ENCODE peak calls at places on chromosomes 13 and 19, in seven cellular contexts. One of them, this sample, is unnamed.

GRCh38 chr19:58569943-58570670 is 3.0 kb downstream of the MZF1 start:
- DNase-seq in fibroblast of lung: no peak
- DNase-seq in A549: no peak
- DNase-seq in fibroblast of the aortic adventitia: no peak
- DNase-seq in HepG2: no peak
- DNase-seq in HFFc6: no peak
- DNase-seq in nephron progenitor cell: no peak
- DNase-seq in this sample: peak

GRCh38 chr19:48195106-48195830 is 24.8 kb downstream of the ZSWIM9 start:
- DNase-seq in fibroblast of lung: no peak
- DNase-seq in A549: no peak
- DNase-seq in fibroblast of the aortic adventitia: no peak
- DNase-seq in HepG2: no peak
- DNase-seq in HFFc6: no peak
- DNase-seq in nephron progenitor cell: no peak
- DNase-seq in this sample: no peak

GRCh38 chr19:33559996-33560395 is 38.4 kb upstream of the PEPD start:
- DNase-seq in fibroblast of lung: no peak
- DNase-seq in A549: no peak
- DNase-seq in fibroblast of the aortic adventitia: no peak
- DNase-seq in HepG2: no peak
- DNase-seq in HFFc6: no peak
- DNase-seq in nephron progenitor cell: no peak
- DNase-seq in this sample: no peak

GRCh38 chr13:46804391-46804815 is 7.4 kb upstream of the ESD start:
- DNase-seq in fibroblast of lung: peak
- DNase-seq in A549: peak
- DNase-seq in fibroblast of the aortic adventitia: peak
- DNase-seq in HepG2: peak
- DNase-seq in HFFc6: peak
- DNase-seq in nephron progenitor cell: no peak
- DNase-seq in this sample: no peak

GRCh38 chr13:114136576-114136975 is 4.2 kb upstream of the RASA3 start:
- DNase-seq in fibroblast of lung: no peak
- DNase-seq in A549: no peak
- DNase-seq in fibroblast of the aortic adventitia: no peak
- DNase-seq in HepG2: no peak
- DNase-seq in HFFc6: no peak
- DNase-seq in nephron progenitor cell: no peak
- DNase-seq in this sample: no peak

GRCh38 chr13:71412231-71412630 is 454.8 kb downstream of the DACH1 start:
- DNase-seq in fibroblast of lung: peak
- DNase-seq in A549: no peak
- DNase-seq in fibroblast of the aortic adventitia: no peak
- DNase-seq in HepG2: no peak
- DNase-seq in HFFc6: no peak
- DNase-seq in nephron progenitor cell: no peak
- DNase-seq in this sample: no peak

GRCh38 chr19:11293468-11294389 is 2.2 kb upstream of the TSPAN16 start:
- DNase-seq in fibroblast of lung: peak
- DNase-seq in A549: peak
- DNase-seq in fibroblast of the aortic adventitia: peak
- DNase-seq in HepG2: peak
- DNase-seq in HFFc6: peak
- DNase-seq in nephron progenitor cell: peak
- DNase-seq in this sample: peak

GRCh38 chr19:18428173-18428836 is 9.1 kb downstream of the SSBP4 start:
- DNase-seq in fibroblast of lung: no peak
- DNase-seq in A549: no peak
- DNase-seq in fibroblast of the aortic adventitia: no peak
- DNase-seq in HepG2: no peak
- DNase-seq in HFFc6: no peak
- DNase-seq in nephron progenitor cell: no peak
- DNase-seq in this sample: no peak

GRCh38 chr13:108595416-108596257 is 33.8 kb upstream of the MYO16 start:
- DNase-seq in fibroblast of lung: peak
- DNase-seq in A549: no peak
- DNase-seq in fibroblast of the aortic adventitia: no peak
- DNase-seq in HepG2: no peak
- DNase-seq in HFFc6: no peak
- DNase-seq in nephron progenitor cell: peak
- DNase-seq in this sample: no peak

GRCh38 chr13:95137096-95137495 is 164.2 kb downstream of the ABCC4 start:
- DNase-seq in fibroblast of lung: peak
- DNase-seq in A549: no peak
- DNase-seq in fibroblast of the aortic adventitia: no peak
- DNase-seq in HepG2: no peak
- DNase-seq in HFFc6: peak
- DNase-seq in nephron progenitor cell: no peak
- DNase-seq in this sample: peak

GRCh38 chr19:42066075-42066754 is 3.8 kb downstream of the GRIK5 start:
- DNase-seq in fibroblast of lung: peak
- DNase-seq in A549: no peak
- DNase-seq in fibroblast of the aortic adventitia: peak
- DNase-seq in HepG2: no peak
- DNase-seq in HFFc6: no peak
- DNase-seq in nephron progenitor cell: no peak
- DNase-seq in this sample: no peak

GRCh38 chr13:27551563-27551962 is 68.8 kb downstream of the LNX2 start:
- DNase-seq in fibroblast of lung: no peak
- DNase-seq in A549: no peak
- DNase-seq in fibroblast of the aortic adventitia: no peak
- DNase-seq in HepG2: no peak
- DNase-seq in HFFc6: no peak
- DNase-seq in nephron progenitor cell: no peak
- DNase-seq in this sample: no peak

GRCh38 chr13:27559714-27560113 is 60.6 kb downstream of the LNX2 start:
- DNase-seq in fibroblast of lung: no peak
- DNase-seq in A549: no peak
- DNase-seq in fibroblast of the aortic adventitia: no peak
- DNase-seq in HepG2: no peak
- DNase-seq in HFFc6: no peak
- DNase-seq in nephron progenitor cell: no peak
- DNase-seq in this sample: no peak

DNA sequence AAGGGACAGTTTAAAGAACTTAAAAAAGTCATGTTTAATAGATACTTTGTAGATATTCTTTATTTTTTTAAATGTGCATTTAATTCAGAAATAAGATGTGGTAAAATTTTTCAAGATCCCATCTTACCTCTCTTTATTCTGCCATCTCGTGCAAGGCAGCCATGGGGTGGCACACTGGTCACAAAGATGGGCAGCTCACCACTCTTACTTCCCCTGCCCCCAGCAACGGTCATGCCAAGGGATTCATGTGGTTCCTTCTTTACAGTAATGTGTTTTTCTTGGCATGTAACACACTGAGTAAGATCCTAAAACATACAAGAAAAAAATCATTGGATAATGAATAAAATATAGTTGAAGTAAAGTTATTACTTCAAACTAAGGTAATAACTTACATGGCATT is 64.2 kb downstream of the LNX2 start:
- DNase-seq in fibroblast of lung: peak
- DNase-seq in A549: no peak
- DNase-seq in fibroblast of the aortic adventitia: peak
- DNase-seq in HepG2: no peak
- DNase-seq in HFFc6: peak
- DNase-seq in nephron progenitor cell: no peak
- DNase-seq in this sample: no peak
- TF ChIP-seq CTCF in fibroblast of lung: peak
- TF ChIP-seq CTCF in A549: no peak
- TF ChIP-seq CTCF in fibroblast of the aortic adventitia: peak
- TF ChIP-seq CTCF in HepG2: peak
- TF ChIP-seq CTCF in HFFc6: peak
- TF ChIP-seq CTCF in nephron progenitor cell: no peak
- TF ChIP-seq CTCF in this sample: no peak

GRCh38 chr13:112774829-112775565 is 85.2 kb downstream of the ATP11A start:
- DNase-seq in fibroblast of lung: no peak
- DNase-seq in A549: no peak
- DNase-seq in fibroblast of the aortic adventitia: no peak
- DNase-seq in HepG2: no peak
- DNase-seq in HFFc6: no peak
- DNase-seq in nephron progenitor cell: no peak
- DNase-seq in this sample: no peak
- TF ChIP-seq CTCF in fibroblast of lung: no peak
- TF ChIP-seq CTCF in A549: no peak
- TF ChIP-seq CTCF in fibroblast of the aortic adventitia: no peak
- TF ChIP-seq CTCF in HepG2: no peak
- TF ChIP-seq CTCF in HFFc6: no peak
- TF ChIP-seq CTCF in nephron progenitor cell: no peak
- TF ChIP-seq CTCF in this sample: no peak

DNA sequence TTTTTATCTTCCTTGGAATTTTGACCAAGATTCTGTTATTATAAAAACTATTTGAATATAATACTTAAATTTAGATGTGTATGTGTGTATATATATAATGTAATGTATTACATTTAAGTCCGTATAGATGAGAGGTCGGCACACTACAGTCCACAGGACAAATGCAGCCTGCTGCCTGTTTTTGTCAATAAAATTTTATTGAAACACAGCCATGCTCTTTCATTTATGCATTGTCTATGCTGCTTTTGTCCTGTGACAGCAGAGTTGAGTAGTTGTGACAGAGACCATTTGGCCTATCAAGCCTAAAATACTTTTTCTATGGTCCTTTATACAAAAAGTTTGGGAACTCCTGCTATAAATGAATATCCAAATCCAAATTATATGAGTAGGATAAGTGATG is 69.7 kb downstream of the PCCA start:
- DNase-seq in fibroblast of lung: no peak
- DNase-seq in A549: no peak
- DNase-seq in fibroblast of the aortic adventitia: no peak
- DNase-seq in HepG2: no peak
- DNase-seq in HFFc6: no peak
- DNase-seq in nephron progenitor cell: no peak
- DNase-seq in this sample: no peak
- TF ChIP-seq CTCF in fibroblast of lung: no peak
- TF ChIP-seq CTCF in A549: no peak
- TF ChIP-seq CTCF in fibroblast of the aortic adventitia: no peak
- TF ChIP-seq CTCF in HepG2: no peak
- TF ChIP-seq CTCF in HFFc6: no peak
- TF ChIP-seq CTCF in nephron progenitor cell: no peak
- TF ChIP-seq CTCF in this sample: no peak

GRCh38 chr13:81639984-81640582 is 1299.2 kb upstream of the SPRY2 start:
- DNase-seq in fibroblast of lung: no peak
- DNase-seq in A549: no peak
- DNase-seq in fibroblast of the aortic adventitia: no peak
- DNase-seq in HepG2: peak
- DNase-seq in HFFc6: no peak
- DNase-seq in nephron progenitor cell: peak
- DNase-seq in this sample: no peak
- TF ChIP-seq CTCF in fibroblast of lung: no peak
- TF ChIP-seq CTCF in A549: peak
- TF ChIP-seq CTCF in fibroblast of the aortic adventitia: no peak
- TF ChIP-seq CTCF in HepG2: peak
- TF ChIP-seq CTCF in HFFc6: peak
- TF ChIP-seq CTCF in nephron progenitor cell: peak
- TF ChIP-seq CTCF in this sample: no peak

This sample was measured in CD14-positive monocyte.